ENCODE peak calls at places on chromosomes 11 and 22, in nine cellular contexts. M, S, P, U, J, L, G, B and E are unnamed samples.

GRCh38 chr22:49971232-49972162 is 10.9 kb downstream of the PIM3 start:
- DNase-seq in M (no peak), S (peak), P (no peak), U (peak), J (peak), L (peak), G (no peak), B (no peak), E (peak)

GRCh38 chr11:15724611-15725010 is 609.9 kb downstream of the INSC start:
- DNase-seq in M (no peak), S (no peak), P (no peak), U (no peak), J (no peak), L (no peak), G (no peak), B (no peak), E (no peak)

GRCh38 chr22:47300698-47301405 is 538.4 kb downstream of the TBC1D22A start:
- DNase-seq in M (no peak), S (no peak), P (no peak), U (no peak), J (no peak), L (no peak), G (no peak), B (no peak), E (no peak)

GRCh38 chr22:38607680-38608079 is 37.7 kb upstream of the DMC1 start:
- DNase-seq in M (no peak), S (no peak), P (no peak), U (no peak), J (no peak), L (no peak), G (no peak), B (no peak), E (no peak)

GRCh38 chr11:1707751-1708150 is 10.8 kb downstream of the KRTAP5-6 start:
- DNase-seq in M (no peak), S (no peak), P (no peak), U (no peak), J (no peak), L (no peak), G (no peak), B (no peak), E (no peak)

GRCh38 chr11:65047581-65048422 is 6.8 kb downstream of the SAC3D1 start:
- DNase-seq in M (no peak), S (no peak), P (no peak), U (no peak), J (peak), L (no peak), G (no peak), B (no peak), E (no peak)

GRCh38 chr11:115716577-115717214 is 212.5 kb upstream of the CADM1 start:
- DNase-seq in M (no peak), S (no peak), P (no peak), U (no peak), J (no peak), L (no peak), G (no peak), B (no peak), E (no peak)

GRCh38 chr11:67367014-67367835 is 6.2 kb downstream of the CLCF1 start:
- DNase-seq in M (no peak), S (no peak), P (no peak), U (no peak), J (no peak), L (no peak), G (no peak), B (no peak), E (peak)

GRCh38 chr11:15594607-15595006 is 479.9 kb downstream of the INSC start:
- DNase-seq in M (no peak), S (no peak), P (no peak), U (no peak), J (no peak), L (no peak), G (no peak), B (no peak), E (no peak)

GRCh38 chr11:119776031-119776636 is 47.1 kb upstream of the NECTIN1 start:
- DNase-seq in M (no peak), S (no peak), P (no peak), U (no peak), J (no peak), L (no peak), G (no peak), B (no peak), E (no peak)

GRCh38 chr11:31645747-31646146 is 136.2 kb downstream of the ELP4 start:
- DNase-seq in M (no peak), S (no peak), P (no peak), U (peak), J (no peak), L (no peak), G (no peak), B (no peak), E (peak)

GRCh38 chr22:24834845-24835570 is 29.0 kb downstream of the SGSM1 start:
- DNase-seq in M (no peak), S (no peak), P (peak), U (peak), J (no peak), L (no peak), G (no peak), B (no peak), E (no peak)

GRCh38 chr11:76206077-76206326 is 300 bp downstream of the WNT11 start:
- DNase-seq in M (no peak), S (no peak), P (no peak), U (no peak), J (no peak), L (no peak), G (no peak), B (no peak), E (peak)

GRCh38 chr11:47330002-47330911 is 22.2 kb downstream of the MYBPC3 start:
- DNase-seq in M (no peak), S (peak), P (no peak), U (no peak), J (no peak), L (no peak), G (no peak), B (no peak), E (peak)

GRCh38 chr22:27533105-27533504 is 268.5 kb downstream of the MN1 start:
- DNase-seq in M (no peak), S (no peak), P (no peak), U (no peak), J (no peak), L (no peak), G (no peak), B (no peak), E (no peak)

GRCh38 chr11:126929186-126930085 is 71.1 kb downstream of the KIRREL3 start:
- DNase-seq in M (no peak), S (no peak), P (peak), U (no peak), J (no peak), L (no peak), G (no peak), B (no peak), E (peak)

GRCh38 chr11:19201737-19202605 is at the start of gene CSRP3:
- DNase-seq in M (no peak), S (peak), P (no peak), U (no peak), J (no peak), L (no peak), G (no peak), B (no peak), E (no peak)

GRCh38 chr22:43230983-43231723 is 44.2 kb upstream of the TTLL12 start:
- DNase-seq in M (no peak), S (no peak), P (peak), U (peak), J (peak), L (peak), G (no peak), B (no peak), E (peak)

GRCh38 chr11:19181673-19182261 is 20.0 kb downstream of the CSRP3 start:
- DNase-seq in M (no peak), S (no peak), P (no peak), U (no peak), J (no peak), L (no peak), G (no peak), B (no peak), E (no peak)

GRCh38 chr11:32305460-32305859 is 129.9 kb downstream of the WT1 start:
- DNase-seq in M (no peak), S (no peak), P (no peak), U (no peak), J (no peak), L (no peak), G (no peak), B (no peak), E (no peak)

GRCh38 chr22:46054091-46054877 is 77.3 kb upstream of the WNT7B start:
- DNase-seq in M (no peak), S (peak), P (peak), U (peak), J (peak), L (no peak), G (peak), B (no peak), E (peak)

GRCh38 chr11:129056916-129057315 is 114.2 kb upstream of the TP53AIP1 start:
- DNase-seq in M (no peak), S (peak), P (no peak), U (no peak), J (no peak), L (no peak), G (no peak), B (no peak), E (no peak)